ENCODE peak calls at places on chromosomes 4 and X, in eight cellular contexts. P is HFFc6; U is T-helper 2 cell; V is activated T-helper 1 cell treated with Interleukin-2 at 50 U/mL for 16 hours; F is GM13977; Y is T follicular helper cell; N is ecto neural progenitor cell; D is CD8-positive, alpha-beta memory T cell. K is an unnamed sample.

GRCh38 chr4:7416745-7417432 is 17.8 kb downstream of the PSAPL1 start:
- DNase-seq in P (no peak), U (no peak), V (no peak), F (no peak), Y (no peak), N (no peak), D (no peak), K (no peak)

GRCh38 chr4:22653752-22654151 is 39.0 kb upstream of the GBA3 start:
- DNase-seq in P (no peak), U (no peak), V (no peak), F (no peak), Y (no peak), N (no peak), D (no peak), K (no peak)

GRCh38 chrX:77276742-77277141 is 170.4 kb upstream of the FGF16 start:
- DNase-seq in P (no peak), U (no peak), V (no peak), F (no peak), Y (no peak), N (no peak), D (no peak), K (no peak)

GRCh38 chrX:98405376-98405775 is 1521.7 kb downstream of the RPA4 start:
- DNase-seq in P (peak), U (no peak), V (no peak), F (no peak), Y (no peak), N (no peak), D (no peak), K (no peak)

GRCh38 chr4:123503698-123504389 is 107.2 kb downstream of the SPRY1 start:
- DNase-seq in P (no peak), U (no peak), V (no peak), F (no peak), Y (no peak), N (no peak), D (no peak), K (no peak)

GRCh38 chr4:185335579-185335978 is 60.1 kb downstream of the LRP2BP start:
- DNase-seq in P (no peak), U (no peak), V (no peak), F (no peak), Y (no peak), N (no peak), D (no peak), K (no peak)

GRCh38 chrX:28108186-28108945 is 127.1 kb upstream of the DCAF8L1 start:
- DNase-seq in P (no peak), U (no peak), V (no peak), F (no peak), Y (no peak), N (no peak), D (no peak), K (no peak)

GRCh38 chr4:128123036-128123435 is 61.9 kb downstream of the LARP1B start:
- DNase-seq in P (no peak), U (no peak), V (no peak), F (no peak), Y (no peak), N (no peak), D (no peak), K (no peak)

GRCh38 chrX:126165721-126166401 is at the start of gene DCAF12L2:
- DNase-seq in P (no peak), U (no peak), V (no peak), F (no peak), Y (no peak), N (peak), D (no peak), K (no peak)

GRCh38 chr4:142427456-142427855 is 418.6 kb downstream of the INPP4B start:
- DNase-seq in P (no peak), U (no peak), V (no peak), F (no peak), Y (no peak), N (no peak), D (no peak), K (no peak)

GRCh38 chrX:12977761-12978204 is 2.9 kb downstream of the TMSB4X start:
- DNase-seq in P (no peak), U (no peak), V (no peak), F (no peak), Y (no peak), N (no peak), D (no peak), K (no peak)

GRCh38 chr4:2288051-2288541 is 26.2 kb upstream of the MXD4 start:
- DNase-seq in P (no peak), U (no peak), V (no peak), F (no peak), Y (no peak), N (no peak), D (no peak), K (no peak)

GRCh38 chrX:140918398-140919043 is 83.9 kb upstream of the SPANXB1 start:
- DNase-seq in P (peak), U (peak), V (peak), F (peak), Y (peak), N (peak), D (peak), K (peak)

GRCh38 chr4:53702334-53703266 is 111.3 kb upstream of the LNX1 start:
- DNase-seq in P (peak), U (no peak), V (no peak), F (peak), Y (no peak), N (peak), D (no peak), K (no peak)

GRCh38 chrX:3346436-3347329 is at the start of gene MXRA5:
- DNase-seq in P (no peak), U (no peak), V (no peak), F (no peak), Y (no peak), N (peak), D (no peak), K (no peak)

GRCh38 chr4:158949094-158949493 is 153.8 kb upstream of the RAPGEF2 start:
- DNase-seq in P (peak), U (no peak), V (no peak), F (no peak), Y (no peak), N (no peak), D (no peak), K (no peak)

GRCh38 chr4:8745828-8746225 is 125.8 kb downstream of the HMX1 start:
- DNase-seq in P (no peak), U (no peak), V (no peak), F (no peak), Y (no peak), N (peak), D (no peak), K (no peak)

GRCh38 chr4:2694691-2695090 is 61.4 kb downstream of the TNIP2 start:
- DNase-seq in P (no peak), U (no peak), V (no peak), F (no peak), Y (no peak), N (no peak), D (no peak), K (no peak)

GRCh38 chr4:14410469-14410868 is 591.8 kb upstream of the CPEB2 start:
- DNase-seq in P (no peak), U (no peak), V (no peak), F (no peak), Y (no peak), N (no peak), D (no peak), K (no peak)

GRCh38 chrX:68945603-68946228 is 116.9 kb downstream of the EFNB1 start:
- DNase-seq in P (no peak), U (no peak), V (no peak), F (peak), Y (no peak), N (no peak), D (no peak), K (no peak)

GRCh38 chr4:10033191-10033881 is 12.0 kb upstream of the SLC2A9 start:
- DNase-seq in P (peak), U (no peak), V (no peak), F (no peak), Y (no peak), N (no peak), D (no peak), K (no peak)

GRCh38 chr4:152356428-152357034 is 179.4 kb downstream of the FBXW7 start:
- DNase-seq in P (peak), U (no peak), V (no peak), F (no peak), Y (no peak), N (no peak), D (no peak), K (no peak)

K was measured in T-helper 17 cell.